ENCODE peak calls at places on chromosomes 16 and 17, in four cellular contexts. One of them, this sample, is unnamed.

GRCh38 chr17:50560185-50560824 is at the start of gene CACNA1G:
- DNase-seq in K562: peak
- DNase-seq in GM12878: no peak
- DNase-seq in HepG2: peak
- DNase-seq in this sample: peak

GRCh38 chr17:39755550-39756375 is 18.0 kb downstream of the GRB7 start:
- DNase-seq in GM12878: peak
- DNase-seq in HepG2: peak
- DNase-seq in K562: no peak
- DNase-seq in this sample: no peak

GRCh38 chr17:82330322-82331239 is 3.0 kb downstream of the SECTM1 start:
- DNase-seq in GM12878: no peak
- DNase-seq in K562: peak
- DNase-seq in HepG2: peak
- DNase-seq in this sample: no peak

GRCh38 chr17:32783602-32784001 is 93.3 kb downstream of the MYO1D start:
- DNase-seq in HepG2: peak
- DNase-seq in GM12878: peak
- DNase-seq in K562: peak
- DNase-seq in this sample: no peak

GRCh38 chr17:37065486-37066321 is 117.0 kb downstream of the AATF start:
- DNase-seq in K562: peak
- DNase-seq in HepG2: no peak
- DNase-seq in GM12878: no peak
- DNase-seq in this sample: no peak

GRCh38 chr17:66627985-66628384 is 206.9 kb upstream of the CACNG5 start:
- DNase-seq in GM12878: no peak
- DNase-seq in HepG2: no peak
- DNase-seq in K562: no peak
- DNase-seq in this sample: no peak

GRCh38 chr16:28140788-28141618 is 70.8 kb downstream of the XPO6 start:
- DNase-seq in GM12878: peak
- DNase-seq in K562: no peak
- DNase-seq in HepG2: peak
- DNase-seq in this sample: no peak

GRCh38 chr17:57085448-57086068 is 512 bp downstream of the AKAP1 start:
- DNase-seq in GM12878: no peak
- DNase-seq in K562: peak
- DNase-seq in HepG2: peak
- DNase-seq in this sample: peak

GRCh38 chr17:80891096-80892018 is 100.3 kb upstream of the CHMP6 start:
- DNase-seq in HepG2: no peak
- DNase-seq in K562: peak
- DNase-seq in GM12878: peak
- DNase-seq in this sample: no peak

GRCh38 chr17:78237403-78238012 is 6.1 kb downstream of the TMEM235 start:
- DNase-seq in HepG2: no peak
- DNase-seq in K562: no peak
- DNase-seq in GM12878: no peak
- DNase-seq in this sample: no peak

GRCh38 chr16:69633375-69633774 is 67.6 kb downstream of the NFAT5 start:
- DNase-seq in GM12878: no peak
- DNase-seq in K562: no peak
- DNase-seq in HepG2: no peak
- DNase-seq in this sample: no peak

GRCh38 chr16:3101018-3101840 is 2.1 kb upstream of the ZSCAN10 start:
- DNase-seq in HepG2: peak
- DNase-seq in GM12878: no peak
- DNase-seq in K562: peak
- DNase-seq in this sample: no peak

GRCh38 chr16:9885457-9885856 is 296.8 kb downstream of the GRIN2A start:
- DNase-seq in GM12878: no peak
- DNase-seq in HepG2: no peak
- DNase-seq in K562: no peak
- DNase-seq in this sample: no peak

GRCh38 chr16:63787014-63787413 is 1334.8 kb downstream of the CDH11 start:
- DNase-seq in HepG2: no peak
- DNase-seq in GM12878: no peak
- DNase-seq in K562: no peak
- DNase-seq in this sample: no peak

GRCh38 chr16:21267298-21267697 is 10.8 kb downstream of the CRYM start:
- DNase-seq in K562: no peak
- DNase-seq in GM12878: no peak
- DNase-seq in HepG2: no peak
- DNase-seq in this sample: no peak

GRCh38 chr16:1645914-1646525 is 32.1 kb upstream of the JPT2 start:
- DNase-seq in GM12878: no peak
- DNase-seq in K562: peak
- DNase-seq in HepG2: peak
- DNase-seq in this sample: no peak

GRCh38 chr17:49249292-49249794 is 18.8 kb upstream of the PHOSPHO1 start:
- DNase-seq in GM12878: no peak
- DNase-seq in K562: peak
- DNase-seq in HepG2: no peak
- DNase-seq in this sample: no peak

GRCh38 chr17:2856727-2857126 is 60.5 kb downstream of the RAP1GAP2 start:
- DNase-seq in HepG2: peak
- DNase-seq in K562: no peak
- DNase-seq in GM12878: no peak
- DNase-seq in this sample: no peak

GRCh38 chr17:7484964-7485377 is 805 bp downstream of the POLR2A start:
- DNase-seq in GM12878: no peak
- DNase-seq in HepG2: no peak
- DNase-seq in K562: no peak
- DNase-seq in this sample: no peak

GRCh38 chr17:29793501-29793900 is 136.5 kb downstream of the SSH2 start:
- DNase-seq in HepG2: no peak
- DNase-seq in K562: no peak
- DNase-seq in GM12878: no peak
- DNase-seq in this sample: no peak

GRCh38 chr16:27999687-28000086 is 63.8 kb downstream of the GSG1L start:
- DNase-seq in HepG2: no peak
- DNase-seq in GM12878: no peak
- DNase-seq in K562: peak
- DNase-seq in this sample: no peak

GRCh38 chr16:14378131-14378551 is 251.9 kb downstream of the PARN start:
- DNase-seq in K562: peak
- DNase-seq in HepG2: peak
- DNase-seq in GM12878: no peak
- DNase-seq in this sample: no peak

GRCh38 chr16:1183235-1183907 is 30.5 kb downstream of the CACNA1H start:
- DNase-seq in GM12878: no peak
- DNase-seq in HepG2: no peak
- DNase-seq in K562: peak
- DNase-seq in this sample: no peak

GRCh38 chr16:58494981-58495860 is 4.7 kb upstream of the NDRG4 start:
- DNase-seq in HepG2: peak
- DNase-seq in K562: peak
- DNase-seq in GM12878: peak
- DNase-seq in this sample: no peak

GRCh38 chr16:65524231-65524630 is 402.4 kb upstream of the CDH11 start:
- DNase-seq in HepG2: no peak
- DNase-seq in GM12878: no peak
- DNase-seq in K562: no peak
- DNase-seq in this sample: no peak

GRCh38 chr16:4976079-4976478 is 17.9 kb downstream of the SEC14L5 start:
- DNase-seq in K562: no peak
- DNase-seq in HepG2: no peak
- DNase-seq in GM12878: peak
- DNase-seq in this sample: no peak

GRCh38 chr17:58331815-58332719 is 3.5 kb upstream of the TSPOAP1 start:
- DNase-seq in K562: peak
- DNase-seq in GM12878: peak
- DNase-seq in HepG2: no peak
- DNase-seq in this sample: no peak

GRCh38 chr16:87410958-87411357 is 18.8 kb downstream of the MAP1LC3B start:
- DNase-seq in K562: no peak
- DNase-seq in HepG2: no peak
- DNase-seq in GM12878: no peak
- DNase-seq in this sample: no peak

GRCh38 chr16:27712251-27712711 is 162.3 kb downstream of the KATNIP start:
- DNase-seq in K562: no peak
- DNase-seq in HepG2: no peak
- DNase-seq in GM12878: no peak
- DNase-seq in this sample: no peak

GRCh38 chr17:39629494-39629880 is 2.7 kb downstream of the PPP1R1B start:
- DNase-seq in GM12878: no peak
- DNase-seq in HepG2: no peak
- DNase-seq in K562: no peak
- DNase-seq in this sample: no peak

GRCh38 chr16:4537376-4538066 is 1.1 kb downstream of the CDIP1 start:
- DNase-seq in HepG2: no peak
- DNase-seq in K562: no peak
- DNase-seq in GM12878: no peak
- DNase-seq in this sample: no peak

GRCh38 chr17:68576811-68577551 is 24.2 kb downstream of the FAM20A start:
- DNase-seq in K562: no peak
- DNase-seq in HepG2: no peak
- DNase-seq in GM12878: no peak
- DNase-seq in this sample: no peak

GRCh38 chr16:84879569-84880487 is 60.0 kb downstream of the CRISPLD2 start:
- DNase-seq in HepG2: no peak
- DNase-seq in K562: peak
- DNase-seq in GM12878: no peak
- DNase-seq in this sample: no peak

GRCh38 chr17:31113939-31114338 is 19.2 kb downstream of the NF1 start:
- DNase-seq in K562: no peak
- DNase-seq in HepG2: no peak
- DNase-seq in GM12878: no peak
- DNase-seq in this sample: no peak

GRCh38 chr16:62829084-62829483 is 792.8 kb upstream of the CDH8 start:
- DNase-seq in GM12878: no peak
- DNase-seq in K562: no peak
- DNase-seq in HepG2: no peak
- DNase-seq in this sample: no peak

GRCh38 chr16:57544129-57544653 is 1.7 kb downstream of the ADGRG5 start:
- DNase-seq in K562: no peak
- DNase-seq in GM12878: peak
- DNase-seq in HepG2: no peak
- DNase-seq in this sample: peak

GRCh38 chr16:23960081-23960499 is 124.3 kb downstream of the PRKCB start:
- DNase-seq in HepG2: no peak
- DNase-seq in K562: no peak
- DNase-seq in GM12878: no peak
- DNase-seq in this sample: no peak
- H3K9ac ChIP-seq in HepG2: no peak
- H3K9ac ChIP-seq in K562: no peak
- H3K9ac ChIP-seq in GM12878: no peak
- H3K9ac ChIP-seq in this sample: no peak

DNA sequence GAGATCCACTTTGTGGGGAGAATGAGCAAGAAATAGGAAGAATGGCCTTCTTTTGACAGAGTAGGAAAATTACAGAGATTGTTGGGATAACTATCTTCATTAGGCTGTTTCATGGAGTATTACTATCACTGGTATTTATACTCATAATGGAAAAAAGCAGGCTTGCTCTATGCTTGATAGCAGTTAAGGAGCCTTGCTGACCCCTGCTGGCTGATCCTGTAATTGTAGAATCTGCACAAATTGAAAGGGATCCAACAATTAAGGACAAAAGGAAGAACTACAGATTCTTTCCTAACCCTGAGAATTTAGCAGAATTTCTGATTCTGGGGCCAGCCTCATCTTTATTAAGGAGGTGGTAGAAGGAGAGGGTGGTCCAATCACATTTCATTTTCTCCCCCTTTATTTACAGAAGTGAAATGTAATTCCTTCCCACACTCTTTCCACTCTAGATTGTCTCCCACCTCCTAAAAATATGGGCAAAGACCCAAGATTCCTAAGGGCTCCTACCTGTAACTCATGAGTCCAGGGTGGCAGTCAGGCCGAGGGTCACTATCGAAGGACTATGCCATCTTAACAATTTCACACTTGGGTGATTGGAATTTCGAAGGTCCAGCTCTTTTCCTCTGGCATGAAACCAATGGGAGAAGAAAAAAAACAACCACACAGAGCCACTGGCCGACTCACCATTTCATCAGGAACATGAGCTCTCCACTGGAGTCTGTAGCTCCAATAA is 26.3 kb downstream of the NFE2L1 start:
- DNase-seq in GM12878: no peak
- DNase-seq in K562: peak
- DNase-seq in HepG2: peak
- DNase-seq in this sample: no peak
- TF ChIP-seq CREB1 in GM12878: no peak
- TF ChIP-seq CREB1 in K562: no peak
- TF ChIP-seq CREB1 in HepG2: no peak
- TF ChIP-seq CREB1 in this sample: no peak

GRCh38 chr17:73304971-73305786 is 6.6 kb downstream of the CDC42EP4 start:
- DNase-seq in K562: peak
- DNase-seq in HepG2: no peak
- DNase-seq in GM12878: no peak
- DNase-seq in this sample: no peak
- H3K9ac ChIP-seq in K562: peak
- H3K9ac ChIP-seq in HepG2: no peak
- H3K9ac ChIP-seq in GM12878: peak
- H3K9ac ChIP-seq in this sample: no peak

DNA sequence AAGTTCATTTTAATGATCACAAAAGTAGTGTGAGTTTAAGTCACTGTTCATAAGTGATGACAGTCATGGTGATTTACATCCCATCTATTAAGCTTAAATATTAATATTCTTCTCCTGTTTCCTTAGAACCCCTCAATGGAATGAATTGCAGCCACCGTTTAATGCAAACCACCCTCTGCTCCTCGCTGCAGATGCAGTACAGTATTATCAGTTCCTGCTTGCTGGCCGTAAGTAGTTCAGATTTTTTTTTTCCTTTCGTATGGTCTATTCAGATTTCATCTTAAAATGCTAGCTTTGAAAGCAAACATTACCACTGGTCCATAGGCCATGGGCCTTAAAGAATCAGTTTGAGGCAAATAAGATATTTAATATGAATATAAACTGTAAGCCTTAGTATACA is 359.0 kb upstream of the TBX2 start:
- DNase-seq in HepG2: no peak
- DNase-seq in GM12878: no peak
- DNase-seq in K562: no peak
- DNase-seq in this sample: no peak
- TF ChIP-seq CREB1 in HepG2: no peak
- TF ChIP-seq CREB1 in GM12878: no peak
- TF ChIP-seq CREB1 in K562: no peak
- TF ChIP-seq CREB1 in this sample: no peak

GRCh38 chr17:10574324-10574723 is 24.9 kb upstream of the MYH2 start:
- DNase-seq in HepG2: no peak
- DNase-seq in K562: no peak
- DNase-seq in GM12878: no peak
- DNase-seq in this sample: no peak
- H3K9ac ChIP-seq in HepG2: no peak
- H3K9ac ChIP-seq in K562: no peak
- H3K9ac ChIP-seq in GM12878: no peak
- H3K9ac ChIP-seq in this sample: no peak

This sample was measured in H1.